ENCODE peak calls at places on chromosome 6, in four cellular contexts. I is NCI-H1417 treated with DMSO at 0.1 percent for 48 hours, O is mammary epithelial cell, T is NCI-H69. G is an unnamed sample.

GRCh38 chr6:169292340-169293124 is 38.9 kb upstream of the THBS2 start:
- DNase-seq in I (no peak), O (peak; percentile 91), T (no peak), G (peak; percentile 94)

GRCh38 chr6:123316733-123317323 is 319.9 kb downstream of the TRDN start:
- DNase-seq in I (no peak), O (no peak), T (peak; percentile 56), G (no peak)

GRCh38 chr6:28488916-28489365 is 26.7 kb downstream of the GPX6 start:
- DNase-seq in I (no peak), O (peak; percentile 46), T (peak; percentile 80), G (no peak)

GRCh38 chr6:2764610-2765165 is 505 bp upstream of the WRNIP1 start:
- DNase-seq in I (peak; percentile 44), O (peak; percentile 66), T (peak; percentile 87), G (no peak)

GRCh38 chr6:143270026-143270425 is 180.5 kb downstream of the ADAT2 start:
- DNase-seq in I (no peak), O (no peak), T (no peak), G (peak; percentile 58)

GRCh38 chr6:139027620-139028182 is 844 bp upstream of the ABRACL start:
- DNase-seq in I (peak; percentile 67), O (peak; percentile 50), T (peak; percentile 97), G (no peak)

GRCh38 chr6:155351273-155352129 is 37.2 kb upstream of the TFB1M start:
- DNase-seq in I (no peak), O (no peak), T (no peak), G (no peak)

GRCh38 chr6:148193063-148193680 is 149.5 kb upstream of the SASH1 start:
- DNase-seq in I (no peak), O (peak; percentile 84), T (peak; percentile 46), G (no peak)

GRCh38 chr6:160041608-160042007 is 72.7 kb downstream of the IGF2R start:
- DNase-seq in I (no peak), O (peak; percentile 82), T (no peak), G (peak; percentile 70)

GRCh38 chr6:26231006-26231587 is 133.9 kb upstream of the BTN3A2 start:
- DNase-seq in I (no peak), O (no peak), T (no peak), G (no peak)

GRCh38 chr6:119986934-119987549 is 637.5 kb upstream of the MAN1A1 start:
- DNase-seq in I (no peak), O (no peak), T (no peak), G (no peak)

GRCh38 chr6:36821581-36822335 is 17.5 kb downstream of the CPNE5 start:
- DNase-seq in I (no peak), O (peak; percentile 20), T (peak; percentile 30), G (no peak)

GRCh38 chr6:169813969-169814368 is 62.5 kb downstream of the ERMARD start:
- DNase-seq in I (no peak), O (no peak), T (no peak), G (no peak)

GRCh38 chr6:133337312-133337711 is 96.2 kb downstream of the EYA4 start:
- DNase-seq in I (no peak), O (no peak), T (no peak), G (peak; percentile 41)

GRCh38 chr6:46042355-46042999 is 26.8 kb upstream of the CLIC5 start:
- DNase-seq in I (peak; percentile 41), O (peak; percentile 48), T (peak; percentile 75), G (peak; percentile 24)

GRCh38 chr6:34486106-34486740 is 20.3 kb downstream of the PACSIN1 start:
- DNase-seq in I (no peak), O (no peak), T (no peak), G (no peak)